ENCODE peak calls at places on chromosomes 16 and 17, in eight cellular contexts. R is Panc1, O is Karpas-422, B is kidney, C is GM23248, J is spleen, X is right cardiac atrium, H is caudate nucleus. S is an unnamed sample.

GRCh38 chr17:49859991-49860953 is 12.4 kb upstream of the TAC4 start:
- DNase-seq in X (no peak), J (no peak), R (no peak), C (no peak), H (no peak), B (no peak), O (no peak), S (no peak)

GRCh38 chr17:74592087-74592990 is at the start of gene CD300LD:
- DNase-seq in J (no peak), O (no peak), R (no peak), B (no peak), X (no peak), C (no peak), H (no peak), S (no peak)

GRCh38 chr17:3531266-3532101 is 26.1 kb downstream of the TRPV3 start:
- DNase-seq in H (peak; percentile 82), B (peak; percentile 48), O (no peak), X (peak; percentile 80), J (peak; percentile 56), R (no peak), C (no peak), S (no peak)

GRCh38 chr16:68379472-68380347 is 68.6 kb downstream of the SMPD3 start:
- DNase-seq in X (no peak), R (no peak), O (peak; percentile 88), C (no peak), J (no peak), B (peak; percentile 56), H (no peak), S (no peak)

GRCh38 chr16:68367034-68367433 is 56.2 kb downstream of the PRMT7 start:
- DNase-seq in O (peak; percentile 77), J (no peak), X (peak; percentile 54), R (no peak), B (no peak), H (no peak), C (peak; percentile 61), S (no peak)

GRCh38 chr17:60082946-60083471 is 4.3 kb upstream of the HEATR6 start:
- DNase-seq in O (no peak), H (no peak), X (no peak), R (no peak), J (no peak), C (no peak), B (no peak), S (no peak)

GRCh38 chr16:85716680-85717038 is 27.9 kb upstream of the GINS2 start:
- DNase-seq in J (no peak), C (no peak), X (no peak), O (no peak), R (no peak), B (no peak), H (no peak), S (no peak)

GRCh38 chr17:73768691-73769090 is 124.4 kb upstream of the SDK2 start:
- DNase-seq in H (no peak), J (no peak), R (no peak), O (no peak), B (no peak), X (no peak), C (no peak), S (no peak)

GRCh38 chr16:85583491-85584181 is 29.5 kb upstream of the GSE1 start:
- DNase-seq in J (no peak), O (no peak), R (no peak), X (no peak), C (peak; percentile 82), B (no peak), H (no peak), S (no peak)

GRCh38 chr16:9007177-9007794 is 43.6 kb upstream of the USP7 start:
- DNase-seq in X (no peak), R (no peak), H (no peak), O (no peak), J (no peak), C (peak; percentile 52), B (no peak), S (no peak)

GRCh38 chr16:23294260-23294659 is 7.8 kb upstream of the SCNN1B start:
- DNase-seq in B (no peak), R (no peak), J (no peak), C (no peak), H (no peak), O (no peak), X (no peak), S (no peak)

GRCh38 chr17:28526381-28526780 is 20.2 kb downstream of the FOXN1 start:
- DNase-seq in C (no peak), O (no peak), R (no peak), X (no peak), J (no peak), H (no peak), B (no peak), S (no peak)

GRCh38 chr16:49998991-49999390 is 26.0 kb upstream of the CNEP1R1 start:
- DNase-seq in X (no peak), B (no peak), H (no peak), O (no peak), R (no peak), J (no peak), C (no peak), S (no peak)

GRCh38 chr16:9297437-9298113 is 206.1 kb downstream of the HAPSTR1 start:
- DNase-seq in H (no peak), R (no peak), X (peak; percentile 48), B (peak; percentile 67), J (no peak), O (peak; percentile 43), C (peak; percentile 29), S (no peak)

GRCh38 chr17:21196126-21196525 is 17.8 kb downstream of the TMEM11 start:
- DNase-seq in O (no peak), C (no peak), J (no peak), B (no peak), X (no peak), R (no peak), H (no peak), S (no peak)
- H3K27ac ChIP-seq in O (no peak overlapping the region), C (no peak overlapping the region), J (no peak overlapping the region), B (no peak overlapping the region), X (no peak overlapping the region), R (no peak overlapping the region), H (no peak overlapping the region), S (no peak overlapping the region)

GRCh38 chr17:68381076-68381900 is 76.0 kb downstream of the WIPI1 start:
- DNase-seq in B (peak; percentile 90), O (no peak), X (no peak), J (no peak), H (no peak), C (peak; percentile 100), R (peak; percentile 22), S (peak; percentile 3)

GRCh38 chr17:68379692-68380677 is 77.3 kb downstream of the WIPI1 start:
- DNase-seq in H (no peak), C (no peak), B (no peak), X (no peak), R (no peak), O (no peak), J (no peak), S (no peak)

GRCh38 chr17:68379150-68379510 is 78.2 kb downstream of the WIPI1 start:
- DNase-seq in R (no peak), H (no peak), O (no peak), C (no peak), B (no peak), J (no peak), X (no peak), S (no peak)

GRCh38 chr17:68377771-68378201 is 79.5 kb downstream of the WIPI1 start:
- DNase-seq in X (no peak), H (no peak), J (no peak), O (no peak), C (no peak), R (no peak), B (no peak), S (no peak)

DNA sequence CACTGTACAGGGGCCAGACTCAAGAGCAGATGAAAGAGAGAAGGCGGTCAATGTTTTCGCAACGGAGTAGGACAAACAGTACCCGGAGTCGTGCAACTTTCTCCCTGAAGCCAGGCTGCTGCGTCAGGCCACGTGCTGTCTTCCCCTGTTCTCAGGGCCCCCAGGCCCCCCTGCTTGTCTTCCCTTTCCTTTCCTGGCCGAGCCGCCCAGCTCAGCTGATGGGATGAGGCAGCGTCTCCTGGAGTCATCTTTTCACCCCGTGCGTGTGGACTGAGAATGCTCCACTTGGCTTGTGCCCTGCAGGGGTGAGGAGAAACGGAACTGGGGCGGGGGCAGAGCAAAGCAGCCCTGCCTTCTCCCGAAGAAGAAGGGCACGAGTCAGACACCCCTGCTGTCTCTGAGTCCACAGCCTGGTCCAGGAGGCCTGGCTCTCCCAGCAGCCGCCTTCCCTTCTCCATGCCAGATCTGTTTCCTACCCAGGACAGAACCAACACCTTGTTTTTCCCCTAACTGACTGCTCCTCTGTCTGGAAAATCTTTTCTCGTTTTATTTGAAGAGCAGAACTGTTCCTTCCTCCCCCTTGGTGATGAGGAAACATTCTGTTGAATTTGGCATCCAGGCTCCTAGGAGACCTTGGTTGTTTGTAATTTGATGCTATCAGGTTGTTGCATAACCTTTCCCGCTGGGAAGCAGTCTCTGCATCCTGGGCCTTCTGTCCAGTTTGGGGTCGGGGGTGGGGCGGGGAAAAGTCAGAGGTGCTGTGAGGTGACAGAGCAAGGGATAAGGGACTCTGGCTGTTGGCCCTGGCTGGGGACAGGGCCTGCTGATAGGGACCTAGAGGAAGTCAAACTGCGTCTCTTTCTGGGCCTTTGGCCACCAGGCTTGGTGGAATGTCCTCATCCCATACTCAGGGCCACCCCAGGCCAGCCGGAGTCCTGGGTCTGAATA is 78.8 kb downstream of the WIPI1 start:
- DNase-seq in X (peak; percentile 98), C (peak; percentile 99), B (peak; percentile 98), R (no peak), O (no peak), J (peak; percentile 92), H (no peak), S (no peak)
- H3K27ac ChIP-seq in X (peak overlapping the region; percentile 99), C (peak overlapping the region; percentile 99), B (peak overlapping the region; percentile 94), R (no peak overlapping the region), O (no peak overlapping the region), J (peak overlapping the region; percentile 90), H (peak overlapping the region; percentile 89), S (no peak overlapping the region)

GRCh38 chr17:40329981-40330794 is 21.2 kb downstream of the RARA start:
- DNase-seq in H (no peak), J (peak; percentile 90), R (no peak), B (no peak), O (peak; percentile 59), X (peak; percentile 90), C (peak; percentile 45), S (no peak)

GRCh38 chr17:40333781-40334453 is 24.9 kb downstream of the RARA start:
- DNase-seq in O (no peak), B (no peak), X (peak; percentile 55), C (no peak), H (no peak), R (no peak), J (no peak), S (no peak)

GRCh38 chr17:40328386-40328766 is 19.4 kb downstream of the RARA start:
- DNase-seq in B (no peak), X (no peak), C (no peak), R (no peak), O (no peak), J (no peak), H (no peak), S (no peak)

GRCh38 chr17:40331743-40332641 is 23.0 kb downstream of the RARA start:
- DNase-seq in C (peak; percentile 64), R (no peak), X (peak; percentile 98), B (peak; percentile 97), H (no peak), O (no peak), J (peak; percentile 92), S (no peak)

GRCh38 chr17:40330850-40331470 is 22.0 kb downstream of the RARA start:
- DNase-seq in B (no peak), H (no peak), X (no peak), R (no peak), C (no peak), O (no peak), J (no peak), S (no peak)
- H3K27ac ChIP-seq in B (peak overlapping the region; percentile 73), H (no peak overlapping the region), X (peak overlapping the region; percentile 61), R (peak overlapping the region; percentile 90), C (no peak overlapping the region), O (peak overlapping the region; percentile 64), J (peak overlapping the region; percentile 95), S (no peak overlapping the region)

GRCh38 chr17:7466318-7466643 is 13.2 kb downstream of the ZBTB4 start:
- DNase-seq in C (no peak), B (no peak), H (no peak), X (no peak), R (no peak), O (no peak), J (no peak), S (no peak)
- H3K27ac ChIP-seq in C (no peak overlapping the region), B (peak overlapping the region; percentile 72), H (peak overlapping the region; percentile 21), X (peak overlapping the region; percentile 83), R (no peak overlapping the region), O (no peak overlapping the region), J (peak overlapping the region; percentile 80), S (no peak overlapping the region)

S was measured in epithelial cell of prostate.